ENCODE peak calls at places on chromosome 6, in six cellular contexts. D, P, G, L, I and W are unnamed samples.

GRCh38 chr6:89999154-89999553 is 104.9 kb downstream of the GJA10 start:
- DNase-seq in D (no peak), P (no peak), G (no peak), L (no peak), I (no peak), W (no peak)

GRCh38 chr6:109513571-109514071 is 30.6 kb upstream of the ZBTB24 start:
- DNase-seq in D (no peak), P (no peak), G (no peak), L (no peak), I (no peak), W (no peak)

GRCh38 chr6:144149894-144150672 is at the start of gene STX11:
- DNase-seq in D (peak; percentile 38), P (peak; percentile 73), G (peak; percentile 40), L (no peak), I (peak; percentile 56), W (peak; percentile 26)

GRCh38 chr6:133079901-133080300 is 161.3 kb upstream of the EYA4 start:
- DNase-seq in D (no peak), P (no peak), G (no peak), L (no peak), I (no peak), W (no peak)

GRCh38 chr6:154868143-154868594 is 126.9 kb upstream of the TIAM2 start:
- DNase-seq in D (peak; percentile 10), P (no peak), G (no peak), L (no peak), I (no peak), W (no peak)

GRCh38 chr6:81487489-81487888 is 265.0 kb downstream of the TENT5A start:
- DNase-seq in D (no peak), P (no peak), G (peak; percentile 56), L (no peak), I (peak; percentile 17), W (peak; percentile 71)

GRCh38 chr6:4350571-4351505 is 215.5 kb upstream of the ECI2 start:
- DNase-seq in D (no peak), P (no peak), G (no peak), L (no peak), I (no peak), W (no peak)

GRCh38 chr6:52512199-52512598 is 64.7 kb downstream of the TRAM2 start:
- DNase-seq in D (no peak), P (no peak), G (no peak), L (no peak), I (no peak), W (no peak)

GRCh38 chr6:111441678-111442243 is 41.3 kb downstream of the REV3L start:
- DNase-seq in D (no peak), P (no peak), G (no peak), L (no peak), I (no peak), W (no peak)